ENCODE peak calls at places on chromosomes 5 and 9, in ten cellular contexts. P, K, E, H, D, W, G, S, X and M are unnamed samples.
A peak's percentile ranks its signal among the peaks of the same experiment; 100 is the strongest.

GRCh38 chr5:178287791-178288105 is 55.1 kb upstream of the PHYKPL start:
- DNase-seq in K (no peak), X (no peak), H (no peak), G (no peak), E (no peak), D (no peak), S (no peak), W (no peak), P (no peak), M (peak; percentile 8)

GRCh38 chr9:33614001-33614687 is 90.1 kb downstream of the ANKRD18B start:
- DNase-seq in K (no peak), W (no peak), D (no peak), S (no peak), E (no peak), P (no peak), X (no peak), G (no peak), H (no peak), M (no peak)

GRCh38 chr5:106097308-106097707 is 1573.4 kb downstream of the EFNA5 start:
- DNase-seq in E (no peak), P (no peak), K (no peak), W (peak; percentile 61), D (peak; percentile 66), X (no peak), H (peak; percentile 13), G (no peak), S (no peak), M (no peak)

GRCh38 chr9:4297795-4298254 is 2.0 kb downstream of the GLIS3 start:
- DNase-seq in X (peak; percentile 85), H (peak; percentile 81), K (peak; percentile 86), D (peak; percentile 65), S (peak; percentile 89), E (peak; percentile 28), P (peak; percentile 24), W (peak; percentile 70), G (peak; percentile 94), M (peak; percentile 85)

GRCh38 chr9:90805006-90805993 is 3.7 kb downstream of the SYK start:
- DNase-seq in S (no peak), E (no peak), D (no peak), K (no peak), X (no peak), W (no peak), G (no peak), H (no peak), P (no peak), M (no peak)

GRCh38 chr9:70491798-70492736 is 77.6 kb upstream of the KLF9 start:
- DNase-seq in X (no peak), S (no peak), K (no peak), H (no peak), W (no peak), G (no peak), E (no peak), D (no peak), P (no peak), M (no peak)

GRCh38 chr5:158979749-158980521 is 119.8 kb downstream of the EBF1 start:
- DNase-seq in D (peak; percentile 29), P (no peak), W (peak; percentile 58), E (no peak), X (peak; percentile 82), G (peak; percentile 31), K (no peak), S (peak; percentile 22), H (peak; percentile 79), M (peak; percentile 63)

GRCh38 chr9:20242767-20243166 is 379.5 kb downstream of the MLLT3 start:
- DNase-seq in S (peak; percentile 7), G (no peak), K (no peak), W (no peak), P (no peak), E (peak; percentile 60), D (no peak), H (no peak), X (no peak), M (no peak)

GRCh38 chr9:30382271-30382670 is 2002.2 kb upstream of the ACO1 start:
- DNase-seq in X (no peak), S (no peak), D (no peak), K (no peak), G (no peak), E (no peak), P (no peak), H (no peak), W (no peak), M (no peak)

GRCh38 chr9:92247981-92248380 is 45.5 kb downstream of the IARS1 start:
- DNase-seq in P (no peak), D (no peak), G (no peak), W (no peak), E (no peak), X (no peak), K (no peak), S (no peak), H (no peak), M (no peak)

GRCh38 chr5:123670981-123671557 is 159.1 kb downstream of the CSNK1G3 start:
- DNase-seq in K (no peak), W (peak; percentile 19), H (peak; percentile 51), E (peak; percentile 23), P (peak; percentile 36), D (peak; percentile 30), X (no peak), G (peak; percentile 61), S (peak; percentile 73), M (peak; percentile 62)

GRCh38 chr5:141149812-141150211 is at the start of gene PCDHB6:
- DNase-seq in K (no peak), E (no peak), G (peak; percentile 5), H (peak; percentile 46), X (no peak), W (no peak), D (peak; percentile 3), S (peak; percentile 68), P (no peak), M (no peak)

DNA sequence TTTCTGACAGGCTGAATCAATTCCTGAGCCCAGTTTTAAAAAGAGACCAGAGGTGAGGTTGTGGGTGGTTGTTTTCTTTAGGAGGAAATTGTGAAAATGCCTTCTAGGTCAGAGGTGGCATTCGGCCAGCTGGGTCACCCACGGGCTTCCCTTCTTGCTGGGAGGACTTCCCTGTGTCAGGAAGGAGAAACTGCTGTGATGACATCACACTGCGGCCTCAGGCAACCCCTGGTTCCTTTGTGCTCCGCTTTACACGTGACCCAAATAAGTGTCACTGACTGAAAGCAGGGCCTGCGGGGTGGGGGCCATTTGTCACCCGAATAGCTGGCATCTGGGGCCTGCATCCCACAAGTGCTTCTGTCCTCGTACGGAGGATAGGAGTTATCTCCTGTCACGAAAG is 39.7 kb downstream of the FABP6 start:
- DNase-seq in W (peak; percentile 68), G (no peak), H (peak; percentile 57), D (peak; percentile 91), P (no peak), X (peak; percentile 88), S (no peak), E (no peak), K (peak; percentile 94), M (peak; percentile 94)
- H3K27ac ChIP-seq in W (peak overlapping the region; percentile 40), G (no peak overlapping the region), H (no peak overlapping the region), D (peak overlapping the region; percentile 1), P (no peak overlapping the region), X (no peak overlapping the region), S (peak overlapping the region; percentile 9), E (no peak overlapping the region), K (peak overlapping the region; percentile 65), M (no peak overlapping the region)

GRCh38 chr5:132073231-132074013 is at the start of gene CSF2:
- DNase-seq in S (no peak), P (no peak), D (peak; percentile 40), G (no peak), W (peak; percentile 54), X (no peak), E (no peak), K (peak; percentile 64), H (peak; percentile 36), M (no peak)
- H3K4me1 ChIP-seq in S (no peaks in the 10 kb centered on the region), P (peaks cover 58% of the 10 kb centered on the region), D (peaks cover 10% of the 10 kb centered on the region), G (peaks cover 7% of the 10 kb centered on the region), W (peaks cover 12% of the 10 kb centered on the region), X (peaks cover 3% of the 10 kb centered on the region), E (peaks cover 52% of the 10 kb centered on the region), K (no peaks in the 10 kb centered on the region), H (peaks cover 11% of the 10 kb centered on the region), M (no peaks in the 10 kb centered on the region)

DNA sequence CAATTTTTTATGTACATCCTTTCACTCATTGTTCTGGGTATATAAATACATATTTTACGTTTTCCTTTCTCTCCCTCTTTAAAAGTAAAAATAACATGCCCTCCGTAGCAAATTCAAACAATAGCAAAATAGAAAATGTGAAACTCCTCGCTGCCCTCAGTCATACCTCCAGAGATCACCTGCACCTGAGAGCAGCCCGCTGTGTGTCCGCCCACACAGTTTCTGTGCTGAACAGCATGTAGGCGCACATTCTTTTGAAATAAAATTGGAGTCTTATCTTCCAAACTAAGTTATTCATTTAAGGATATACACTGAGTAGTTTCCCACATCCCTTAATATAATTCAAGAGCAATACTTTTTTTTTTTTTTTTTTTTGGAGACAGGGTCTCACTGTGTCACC is 255.7 kb downstream of the AOPEP start:
- DNase-seq in P (no peak), G (no peak), K (no peak), W (no peak), X (no peak), S (no peak), D (no peak), H (no peak), E (no peak), M (no peak)
- H3K27me3 ChIP-seq in P (no peaks in the 10 kb centered on the region), G (no peaks in the 10 kb centered on the region), K (no peaks in the 10 kb centered on the region), W (no peaks in the 10 kb centered on the region), X (no peaks in the 10 kb centered on the region), S (no peaks in the 10 kb centered on the region), D (no peaks in the 10 kb centered on the region), H (no peaks in the 10 kb centered on the region), E (no peaks in the 10 kb centered on the region), M (no peaks in the 10 kb centered on the region)

GRCh38 chr5:67792891-67793290 is 422.7 kb upstream of the PIK3R1 start:
- DNase-seq in S (no peak), W (peak; percentile 60), D (no peak), P (no peak), K (no peak), G (no peak), H (peak; percentile 17), E (no peak), X (no peak), M (no peak)

GRCh38 chr5:67795781-67796477 is 419.6 kb upstream of the PIK3R1 start:
- DNase-seq in D (no peak), P (no peak), K (no peak), G (no peak), S (no peak), W (peak; percentile 84), E (no peak), H (peak; percentile 23), X (no peak), M (no peak)

GRCh38 chr5:67793966-67794365 is 421.6 kb upstream of the PIK3R1 start:
- DNase-seq in S (no peak), E (no peak), X (no peak), W (peak; percentile 82), G (no peak), H (no peak), K (no peak), P (no peak), D (no peak), M (no peak)

GRCh38 chr5:67790390-67790789 is 425.2 kb upstream of the PIK3R1 start:
- DNase-seq in D (no peak), K (no peak), W (no peak), E (no peak), S (no peak), X (no peak), G (no peak), H (no peak), P (no peak), M (peak; percentile 7)

DNA sequence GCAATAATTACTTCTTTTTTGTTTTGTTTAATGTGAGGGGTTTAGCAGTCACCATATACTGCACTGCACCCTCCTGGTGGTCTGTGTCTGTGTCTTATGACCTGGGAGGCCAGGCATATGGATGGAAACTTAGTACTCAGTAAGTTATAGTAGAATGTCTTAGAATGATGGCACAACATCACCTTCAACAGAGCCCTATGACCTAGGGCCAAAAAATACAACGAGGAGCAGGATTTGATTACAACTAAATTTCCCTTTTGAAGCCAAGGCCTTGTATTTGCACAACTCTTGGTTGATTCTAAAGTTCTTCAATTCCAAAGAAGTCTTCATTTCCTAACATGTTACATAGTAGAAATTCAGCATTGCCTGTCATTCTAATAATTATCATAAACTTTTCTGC is 422.1 kb upstream of the PIK3R1 start:
- DNase-seq in E (no peak), W (no peak), G (no peak), P (no peak), K (no peak), S (no peak), H (no peak), D (no peak), X (no peak), M (no peak)
- H3K27ac ChIP-seq in E (no peak overlapping the region), W (no peak overlapping the region), G (no peak overlapping the region), P (no peak overlapping the region), K (no peak overlapping the region), S (no peak overlapping the region), H (no peak overlapping the region), D (no peak overlapping the region), X (no peak overlapping the region), M (no peak overlapping the region)